ENCODE peak calls at places on chromosomes 4 and X, in ten cellular contexts. One of them, this sample, is unnamed.
A peak's percentile ranks its signal among the peaks of the same experiment; 100 is the strongest.

GRCh38 chrX:34300871-34301270 is 168.8 kb upstream of the FAM47A start:
- DNase-seq in esophagus squamous epithelium: no peak
- DNase-seq in cardiac muscle cell: peak; percentile 61
- DNase-seq in Panc1: peak; percentile 10
- DNase-seq in IMR-90: peak; percentile 58
- DNase-seq in CD8-positive, alpha-beta T cell: no peak
- DNase-seq in transverse colon: no peak
- DNase-seq in mucosa of descending colon: no peak
- DNase-seq in suprapubic skin: no peak
- DNase-seq in psoas muscle: no peak
- DNase-seq in this sample: no peak

GRCh38 chrX:101108293-101108692 is 10.3 kb downstream of the CENPI start:
- DNase-seq in esophagus squamous epithelium: no peak
- DNase-seq in cardiac muscle cell: peak; percentile 34
- DNase-seq in Panc1: no peak
- DNase-seq in IMR-90: peak; percentile 77
- DNase-seq in CD8-positive, alpha-beta T cell: no peak
- DNase-seq in transverse colon: no peak
- DNase-seq in mucosa of descending colon: no peak
- DNase-seq in suprapubic skin: no peak
- DNase-seq in psoas muscle: no peak
- DNase-seq in this sample: no peak

GRCh38 chrX:46574337-46574940 is 874 bp downstream of the CHST7 start:
- DNase-seq in esophagus squamous epithelium: no peak
- DNase-seq in cardiac muscle cell: peak; percentile 37
- DNase-seq in Panc1: no peak
- DNase-seq in IMR-90: no peak
- DNase-seq in CD8-positive, alpha-beta T cell: peak; percentile 1
- DNase-seq in transverse colon: no peak
- DNase-seq in mucosa of descending colon: no peak
- DNase-seq in suprapubic skin: peak; percentile 65
- DNase-seq in psoas muscle: peak; percentile 27
- DNase-seq in this sample: no peak

GRCh38 chrX:109372716-109373115 is 109.2 kb downstream of the GUCY2F start:
- DNase-seq in esophagus squamous epithelium: no peak
- DNase-seq in cardiac muscle cell: no peak
- DNase-seq in Panc1: no peak
- DNase-seq in IMR-90: no peak
- DNase-seq in CD8-positive, alpha-beta T cell: no peak
- DNase-seq in transverse colon: no peak
- DNase-seq in mucosa of descending colon: no peak
- DNase-seq in suprapubic skin: no peak
- DNase-seq in psoas muscle: no peak
- DNase-seq in this sample: no peak

GRCh38 chrX:95367286-95367685 is 1317.4 kb upstream of the DIAPH2 start:
- DNase-seq in esophagus squamous epithelium: no peak
- DNase-seq in cardiac muscle cell: no peak
- DNase-seq in Panc1: no peak
- DNase-seq in IMR-90: no peak
- DNase-seq in CD8-positive, alpha-beta T cell: no peak
- DNase-seq in transverse colon: no peak
- DNase-seq in mucosa of descending colon: no peak
- DNase-seq in suprapubic skin: no peak
- DNase-seq in psoas muscle: no peak
- DNase-seq in this sample: no peak

GRCh38 chr4:1576200-1576960 is 107.7 kb downstream of the FAM53A start:
- DNase-seq in esophagus squamous epithelium: no peak
- DNase-seq in cardiac muscle cell: no peak
- DNase-seq in Panc1: no peak
- DNase-seq in IMR-90: no peak
- DNase-seq in CD8-positive, alpha-beta T cell: no peak
- DNase-seq in transverse colon: no peak
- DNase-seq in mucosa of descending colon: no peak
- DNase-seq in suprapubic skin: peak; percentile 41
- DNase-seq in psoas muscle: peak; percentile 7
- DNase-seq in this sample: no peak

GRCh38 chr4:98663226-98664006 is 5.0 kb upstream of the TSPAN5 start:
- DNase-seq in esophagus squamous epithelium: no peak
- DNase-seq in cardiac muscle cell: no peak
- DNase-seq in Panc1: no peak
- DNase-seq in IMR-90: no peak
- DNase-seq in CD8-positive, alpha-beta T cell: peak; percentile 13
- DNase-seq in transverse colon: peak; percentile 21
- DNase-seq in mucosa of descending colon: no peak
- DNase-seq in suprapubic skin: no peak
- DNase-seq in psoas muscle: peak; percentile 13
- DNase-seq in this sample: no peak

GRCh38 chr4:85952518-85952917 is 407.3 kb downstream of the MAPK10 start:
- DNase-seq in esophagus squamous epithelium: no peak
- DNase-seq in cardiac muscle cell: peak; percentile 67
- DNase-seq in Panc1: no peak
- DNase-seq in IMR-90: peak; percentile 58
- DNase-seq in CD8-positive, alpha-beta T cell: no peak
- DNase-seq in transverse colon: no peak
- DNase-seq in mucosa of descending colon: no peak
- DNase-seq in suprapubic skin: no peak
- DNase-seq in psoas muscle: no peak
- DNase-seq in this sample: no peak

GRCh38 chr4:185834088-185834487 is 22.1 kb upstream of the SORBS2 start:
- DNase-seq in esophagus squamous epithelium: no peak
- DNase-seq in cardiac muscle cell: no peak
- DNase-seq in Panc1: no peak
- DNase-seq in IMR-90: no peak
- DNase-seq in CD8-positive, alpha-beta T cell: no peak
- DNase-seq in transverse colon: no peak
- DNase-seq in mucosa of descending colon: no peak
- DNase-seq in suprapubic skin: no peak
- DNase-seq in psoas muscle: no peak
- DNase-seq in this sample: no peak
- H3K4me1 ChIP-seq in esophagus squamous epithelium: no peaks in the 10 kb centered on the region
- H3K4me1 ChIP-seq in cardiac muscle cell: peaks cover 69% of the 10 kb centered on the region
- H3K4me1 ChIP-seq in Panc1: peaks cover 14% of the 10 kb centered on the region
- H3K4me1 ChIP-seq in IMR-90: peaks cover 11% of the 10 kb centered on the region
- H3K4me1 ChIP-seq in CD8-positive, alpha-beta T cell: no peaks in the 10 kb centered on the region
- H3K4me1 ChIP-seq in transverse colon: peaks cover 17% of the 10 kb centered on the region
- H3K4me1 ChIP-seq in mucosa of descending colon: peaks cover 12% of the 10 kb centered on the region
- H3K4me1 ChIP-seq in suprapubic skin: peaks cover 7% of the 10 kb centered on the region
- H3K4me1 ChIP-seq in psoas muscle: peaks cover 4% of the 10 kb centered on the region
- H3K4me1 ChIP-seq in this sample: no peaks in the 10 kb centered on the region

GRCh38 chr4:71785957-71786356 is 2.1 kb upstream of the GC start:
- DNase-seq in esophagus squamous epithelium: no peak
- DNase-seq in cardiac muscle cell: no peak
- DNase-seq in Panc1: no peak
- DNase-seq in IMR-90: no peak
- DNase-seq in CD8-positive, alpha-beta T cell: no peak
- DNase-seq in transverse colon: no peak
- DNase-seq in mucosa of descending colon: no peak
- DNase-seq in suprapubic skin: no peak
- DNase-seq in psoas muscle: no peak
- DNase-seq in this sample: no peak

GRCh38 chr4:71784569-71785197 is 804 bp upstream of the GC start:
- DNase-seq in esophagus squamous epithelium: no peak
- DNase-seq in cardiac muscle cell: no peak
- DNase-seq in Panc1: no peak
- DNase-seq in IMR-90: no peak
- DNase-seq in CD8-positive, alpha-beta T cell: no peak
- DNase-seq in transverse colon: no peak
- DNase-seq in mucosa of descending colon: no peak
- DNase-seq in suprapubic skin: no peak
- DNase-seq in psoas muscle: no peak
- DNase-seq in this sample: no peak

DNA sequence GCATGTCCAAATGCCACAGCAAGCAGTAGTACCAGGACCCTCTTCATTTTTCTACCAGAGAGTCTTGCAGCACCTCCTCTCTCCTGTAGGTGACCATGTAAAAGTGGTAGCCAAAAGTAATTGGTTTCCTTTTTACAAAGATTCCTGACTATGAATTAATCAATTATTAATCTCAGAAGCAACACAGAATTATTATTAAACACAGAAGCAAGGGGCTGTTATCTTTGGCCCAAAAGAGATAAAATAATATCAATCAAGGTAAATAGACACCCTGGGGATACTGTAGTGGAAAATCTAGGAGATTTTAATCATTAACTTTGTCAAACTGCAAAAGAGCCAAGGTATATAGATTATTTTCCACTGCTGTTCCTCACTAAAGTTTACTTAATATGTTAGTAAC is at the start of gene GC:
- DNase-seq in esophagus squamous epithelium: no peak
- DNase-seq in cardiac muscle cell: no peak
- DNase-seq in Panc1: no peak
- DNase-seq in IMR-90: no peak
- DNase-seq in CD8-positive, alpha-beta T cell: no peak
- DNase-seq in transverse colon: no peak
- DNase-seq in mucosa of descending colon: no peak
- DNase-seq in suprapubic skin: no peak
- DNase-seq in psoas muscle: no peak
- DNase-seq in this sample: no peak
- TF ChIP-seq CTCF in esophagus squamous epithelium: no peak
- TF ChIP-seq CTCF in cardiac muscle cell: no peak
- TF ChIP-seq CTCF in Panc1: no peak
- TF ChIP-seq CTCF in IMR-90: no peak
- TF ChIP-seq CTCF in CD8-positive, alpha-beta T cell: no peak
- TF ChIP-seq CTCF in transverse colon: no peak
- TF ChIP-seq CTCF in mucosa of descending colon: no peak
- TF ChIP-seq CTCF in suprapubic skin: no peak
- TF ChIP-seq CTCF in psoas muscle: no peak
- TF ChIP-seq CTCF in this sample: no peak

DNA sequence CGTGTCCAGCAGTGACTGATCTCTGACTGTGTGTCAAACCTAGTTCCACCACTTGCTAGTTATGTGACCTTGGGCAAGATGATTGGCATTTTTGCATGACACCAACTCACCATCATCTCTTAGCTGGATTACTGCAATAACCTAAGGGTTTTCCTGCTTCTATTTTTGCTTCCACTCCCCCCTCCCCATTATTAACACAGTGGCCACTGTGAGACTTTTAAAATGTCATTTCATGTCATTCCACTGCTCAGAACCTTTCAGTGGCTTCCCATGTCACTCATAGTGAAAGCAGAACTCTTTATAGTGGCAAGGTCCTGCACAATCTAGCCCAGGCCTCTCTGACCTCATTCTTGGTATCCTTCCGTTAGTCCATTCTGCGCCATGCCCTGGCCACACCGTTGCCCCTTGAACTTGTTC is 4.8 kb upstream of the TNIP3 start:
- DNase-seq in esophagus squamous epithelium: no peak
- DNase-seq in cardiac muscle cell: no peak
- DNase-seq in Panc1: no peak
- DNase-seq in IMR-90: no peak
- DNase-seq in CD8-positive, alpha-beta T cell: no peak
- DNase-seq in transverse colon: no peak
- DNase-seq in mucosa of descending colon: no peak
- DNase-seq in suprapubic skin: no peak
- DNase-seq in psoas muscle: no peak
- DNase-seq in this sample: no peak
- H3K4me1 ChIP-seq in esophagus squamous epithelium: no peaks in the 10 kb centered on the region
- H3K4me1 ChIP-seq in cardiac muscle cell: no peaks in the 10 kb centered on the region
- H3K4me1 ChIP-seq in Panc1: no peaks in the 10 kb centered on the region
- H3K4me1 ChIP-seq in IMR-90: no peaks in the 10 kb centered on the region
- H3K4me1 ChIP-seq in CD8-positive, alpha-beta T cell: peaks cover 27% of the 10 kb centered on the region
- H3K4me1 ChIP-seq in transverse colon: no peaks in the 10 kb centered on the region
- H3K4me1 ChIP-seq in mucosa of descending colon: peaks cover 4% of the 10 kb centered on the region
- H3K4me1 ChIP-seq in suprapubic skin: no peaks in the 10 kb centered on the region
- H3K4me1 ChIP-seq in psoas muscle: no peaks in the 10 kb centered on the region
- H3K4me1 ChIP-seq in this sample: no peaks in the 10 kb centered on the region

DNA sequence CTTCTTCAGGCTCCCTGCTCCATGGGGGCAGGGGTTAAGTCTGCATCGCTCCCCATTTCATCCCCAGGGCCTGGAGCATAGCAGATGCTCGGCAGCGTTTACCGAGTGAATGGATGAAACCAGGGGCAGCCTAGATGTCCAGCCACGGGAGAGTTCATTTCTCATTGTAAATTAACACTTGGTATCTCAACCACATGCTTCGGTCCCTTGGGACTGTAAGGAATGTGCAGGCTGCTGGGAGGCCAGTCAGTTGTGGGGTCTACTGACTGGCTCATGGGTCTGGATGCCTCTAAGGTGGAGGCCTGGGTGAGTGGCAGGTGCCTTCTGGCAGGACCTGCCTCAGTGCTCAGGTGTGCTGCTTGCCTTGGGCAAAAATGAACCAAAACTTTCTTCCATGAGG is 144.0 kb upstream of the STX18 start:
- DNase-seq in esophagus squamous epithelium: no peak
- DNase-seq in cardiac muscle cell: peak; percentile 55
- DNase-seq in Panc1: no peak
- DNase-seq in IMR-90: no peak
- DNase-seq in CD8-positive, alpha-beta T cell: no peak
- DNase-seq in transverse colon: no peak
- DNase-seq in mucosa of descending colon: no peak
- DNase-seq in suprapubic skin: no peak
- DNase-seq in psoas muscle: no peak
- DNase-seq in this sample: no peak
- TF ChIP-seq CTCF in esophagus squamous epithelium: no peak
- TF ChIP-seq CTCF in cardiac muscle cell: no peak
- TF ChIP-seq CTCF in Panc1: no peak
- TF ChIP-seq CTCF in IMR-90: no peak
- TF ChIP-seq CTCF in CD8-positive, alpha-beta T cell: no peak
- TF ChIP-seq CTCF in transverse colon: no peak
- TF ChIP-seq CTCF in mucosa of descending colon: no peak
- TF ChIP-seq CTCF in suprapubic skin: no peak
- TF ChIP-seq CTCF in psoas muscle: no peak
- TF ChIP-seq CTCF in this sample: no peak

DNA sequence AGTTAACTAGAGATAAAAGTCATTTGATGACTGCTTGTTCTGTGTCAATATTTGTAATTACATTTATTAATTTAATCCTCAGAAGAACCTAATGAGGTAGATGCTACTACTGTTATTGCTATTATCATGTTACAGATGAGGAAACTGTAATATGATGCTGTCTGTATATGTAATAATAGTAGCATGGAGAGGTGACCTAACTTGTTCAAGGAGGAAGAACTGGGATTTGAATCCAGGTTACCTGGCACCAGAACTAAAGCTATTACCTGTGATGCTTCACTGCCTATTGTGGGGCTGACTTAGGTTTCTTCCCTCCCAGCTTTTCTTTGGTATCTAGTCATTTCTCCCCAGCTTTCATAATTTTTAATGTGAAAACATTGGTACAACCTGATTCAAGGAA is 43.6 kb downstream of the RAPGEF2 start:
- DNase-seq in esophagus squamous epithelium: no peak
- DNase-seq in cardiac muscle cell: no peak
- DNase-seq in Panc1: no peak
- DNase-seq in IMR-90: peak; percentile 9
- DNase-seq in CD8-positive, alpha-beta T cell: no peak
- DNase-seq in transverse colon: no peak
- DNase-seq in mucosa of descending colon: no peak
- DNase-seq in suprapubic skin: no peak
- DNase-seq in psoas muscle: no peak
- DNase-seq in this sample: no peak
- H3K4me1 ChIP-seq in esophagus squamous epithelium: no peaks in the 10 kb centered on the region
- H3K4me1 ChIP-seq in cardiac muscle cell: peaks cover 43% of the 10 kb centered on the region
- H3K4me1 ChIP-seq in Panc1: no peaks in the 10 kb centered on the region
- H3K4me1 ChIP-seq in IMR-90: peaks cover 8% of the 10 kb centered on the region
- H3K4me1 ChIP-seq in CD8-positive, alpha-beta T cell: no peaks in the 10 kb centered on the region
- H3K4me1 ChIP-seq in transverse colon: peaks cover 4% of the 10 kb centered on the region
- H3K4me1 ChIP-seq in mucosa of descending colon: no peaks in the 10 kb centered on the region
- H3K4me1 ChIP-seq in suprapubic skin: peaks cover 6% of the 10 kb centered on the region
- H3K4me1 ChIP-seq in psoas muscle: peaks cover 81% of the 10 kb centered on the region
- H3K4me1 ChIP-seq in this sample: peaks cover 62% of the 10 kb centered on the region

GRCh38 chrX:119004920-119005524 is 30.6 kb downstream of the LONRF3 start:
- DNase-seq in esophagus squamous epithelium: no peak
- DNase-seq in cardiac muscle cell: peak; percentile 48
- DNase-seq in Panc1: peak; percentile 57
- DNase-seq in IMR-90: peak; percentile 28
- DNase-seq in CD8-positive, alpha-beta T cell: peak; percentile 18
- DNase-seq in transverse colon: peak; percentile 53
- DNase-seq in mucosa of descending colon: peak; percentile 66
- DNase-seq in suprapubic skin: no peak
- DNase-seq in psoas muscle: peak; percentile 47
- DNase-seq in this sample: no peak
- TF ChIP-seq CTCF in esophagus squamous epithelium: peak; percentile 68
- TF ChIP-seq CTCF in cardiac muscle cell: peak; percentile 86
- TF ChIP-seq CTCF in Panc1: peak; percentile 95
- TF ChIP-seq CTCF in IMR-90: peak; percentile 74
- TF ChIP-seq CTCF in CD8-positive, alpha-beta T cell: peak; percentile 64
- TF ChIP-seq CTCF in transverse colon: peak; percentile 95
- TF ChIP-seq CTCF in mucosa of descending colon: peak; percentile 65
- TF ChIP-seq CTCF in suprapubic skin: peak; percentile 78
- TF ChIP-seq CTCF in psoas muscle: peak; percentile 82
- TF ChIP-seq CTCF in this sample: peak; percentile 70

This sample was measured in thoracic aorta.